ENCODE peak calls at places on chromosomes 13 and 19, in nine cellular contexts. One of them, this sample, is unnamed.

GRCh38 chr19:17001603-17002183 is 24.9 kb downstream of the CPAMD8 start:
- DNase-seq in effector CD4-positive, alpha-beta T cell: peak; percentile 58
- DNase-seq in ovary: no peak
- DNase-seq in NCI-H2029 treated with DMSO at 0.1 percent for 48 hours: no peak
- DNase-seq in nephron progenitor cell: no peak
- DNase-seq in CD8-positive, alpha-beta T cell: peak; percentile 71
- DNase-seq in NAMALWA: no peak
- DNase-seq in EL: no peak
- DNase-seq in GDM1: no peak
- DNase-seq in this sample: no peak

GRCh38 chr13:112839347-112840105 is 129.5 kb upstream of the MCF2L start:
- DNase-seq in NAMALWA: peak; percentile 20
- DNase-seq in effector CD4-positive, alpha-beta T cell: no peak
- DNase-seq in GDM1: no peak
- DNase-seq in CD8-positive, alpha-beta T cell: no peak
- DNase-seq in ovary: no peak
- DNase-seq in NCI-H2029 treated with DMSO at 0.1 percent for 48 hours: no peak
- DNase-seq in nephron progenitor cell: no peak
- DNase-seq in EL: peak; percentile 4
- DNase-seq in this sample: no peak

GRCh38 chr13:39961036-39961435 is 305.6 kb downstream of the COG6 start:
- DNase-seq in EL: peak; percentile 42
- DNase-seq in NAMALWA: no peak
- DNase-seq in ovary: no peak
- DNase-seq in CD8-positive, alpha-beta T cell: no peak
- DNase-seq in GDM1: no peak
- DNase-seq in NCI-H2029 treated with DMSO at 0.1 percent for 48 hours: no peak
- DNase-seq in effector CD4-positive, alpha-beta T cell: no peak
- DNase-seq in nephron progenitor cell: no peak
- DNase-seq in this sample: no peak

GRCh38 chr19:47755065-47755761 is 9.9 kb downstream of the NOP53 start:
- DNase-seq in ovary: no peak
- DNase-seq in CD8-positive, alpha-beta T cell: no peak
- DNase-seq in EL: no peak
- DNase-seq in nephron progenitor cell: no peak
- DNase-seq in GDM1: no peak
- DNase-seq in NCI-H2029 treated with DMSO at 0.1 percent for 48 hours: no peak
- DNase-seq in NAMALWA: no peak
- DNase-seq in effector CD4-positive, alpha-beta T cell: no peak
- DNase-seq in this sample: no peak

GRCh38 chr13:107348931-107349330 is 781.0 kb upstream of the ARGLU1 start:
- DNase-seq in ovary: no peak
- DNase-seq in effector CD4-positive, alpha-beta T cell: no peak
- DNase-seq in NAMALWA: no peak
- DNase-seq in nephron progenitor cell: no peak
- DNase-seq in EL: no peak
- DNase-seq in GDM1: no peak
- DNase-seq in NCI-H2029 treated with DMSO at 0.1 percent for 48 hours: no peak
- DNase-seq in CD8-positive, alpha-beta T cell: no peak
- DNase-seq in this sample: no peak

GRCh38 chr13:26061947-26062346 is 10.1 kb upstream of the SHISA2 start:
- DNase-seq in EL: peak; percentile 53
- DNase-seq in ovary: no peak
- DNase-seq in NCI-H2029 treated with DMSO at 0.1 percent for 48 hours: no peak
- DNase-seq in NAMALWA: no peak
- DNase-seq in CD8-positive, alpha-beta T cell: no peak
- DNase-seq in effector CD4-positive, alpha-beta T cell: no peak
- DNase-seq in GDM1: no peak
- DNase-seq in nephron progenitor cell: no peak
- DNase-seq in this sample: peak; percentile 71

GRCh38 chr13:30409911-30410704 is 12.2 kb upstream of the UBE2L5 start:
- DNase-seq in EL: peak; percentile 77
- DNase-seq in GDM1: no peak
- DNase-seq in effector CD4-positive, alpha-beta T cell: no peak
- DNase-seq in ovary: peak; percentile 48
- DNase-seq in NCI-H2029 treated with DMSO at 0.1 percent for 48 hours: no peak
- DNase-seq in NAMALWA: no peak
- DNase-seq in nephron progenitor cell: no peak
- DNase-seq in CD8-positive, alpha-beta T cell: no peak
- DNase-seq in this sample: peak; percentile 67

GRCh38 chr19:39112338-39112890 is 13.2 kb upstream of the PAK4 start:
- DNase-seq in CD8-positive, alpha-beta T cell: no peak
- DNase-seq in EL: no peak
- DNase-seq in NCI-H2029 treated with DMSO at 0.1 percent for 48 hours: no peak
- DNase-seq in effector CD4-positive, alpha-beta T cell: no peak
- DNase-seq in GDM1: no peak
- DNase-seq in NAMALWA: no peak
- DNase-seq in nephron progenitor cell: no peak
- DNase-seq in ovary: no peak
- DNase-seq in this sample: peak; percentile 88

GRCh38 chr19:7873304-7874079 is 698 bp downstream of the PRR36 start:
- DNase-seq in ovary: no peak
- DNase-seq in effector CD4-positive, alpha-beta T cell: no peak
- DNase-seq in GDM1: no peak
- DNase-seq in CD8-positive, alpha-beta T cell: no peak
- DNase-seq in EL: no peak
- DNase-seq in NCI-H2029 treated with DMSO at 0.1 percent for 48 hours: no peak
- DNase-seq in nephron progenitor cell: peak; percentile 57
- DNase-seq in NAMALWA: no peak
- DNase-seq in this sample: no peak

GRCh38 chr19:1810439-1811160 is 1.5 kb downstream of the ATP8B3 start:
- DNase-seq in GDM1: no peak
- DNase-seq in NAMALWA: no peak
- DNase-seq in nephron progenitor cell: no peak
- DNase-seq in NCI-H2029 treated with DMSO at 0.1 percent for 48 hours: no peak
- DNase-seq in ovary: no peak
- DNase-seq in EL: no peak
- DNase-seq in CD8-positive, alpha-beta T cell: no peak
- DNase-seq in effector CD4-positive, alpha-beta T cell: no peak
- DNase-seq in this sample: no peak

GRCh38 chr19:47419037-47419783 is at the start of gene MEIS3:
- DNase-seq in effector CD4-positive, alpha-beta T cell: no peak
- DNase-seq in CD8-positive, alpha-beta T cell: no peak
- DNase-seq in nephron progenitor cell: peak; percentile 60
- DNase-seq in GDM1: no peak
- DNase-seq in NAMALWA: no peak
- DNase-seq in ovary: no peak
- DNase-seq in NCI-H2029 treated with DMSO at 0.1 percent for 48 hours: no peak
- DNase-seq in EL: peak; percentile 24
- DNase-seq in this sample: no peak

GRCh38 chr19:4064551-4065260 is 2.0 kb downstream of the ZBTB7A start:
- DNase-seq in CD8-positive, alpha-beta T cell: no peak
- DNase-seq in GDM1: no peak
- DNase-seq in ovary: peak; percentile 75
- DNase-seq in NCI-H2029 treated with DMSO at 0.1 percent for 48 hours: no peak
- DNase-seq in nephron progenitor cell: peak; percentile 58
- DNase-seq in NAMALWA: peak; percentile 54
- DNase-seq in EL: peak; percentile 37
- DNase-seq in effector CD4-positive, alpha-beta T cell: peak; percentile 38
- DNase-seq in this sample: peak; percentile 59

GRCh38 chr19:42252365-42253244 is 2.3 kb downstream of the ERF start:
- DNase-seq in ovary: peak; percentile 61
- DNase-seq in CD8-positive, alpha-beta T cell: no peak
- DNase-seq in NCI-H2029 treated with DMSO at 0.1 percent for 48 hours: no peak
- DNase-seq in effector CD4-positive, alpha-beta T cell: no peak
- DNase-seq in nephron progenitor cell: no peak
- DNase-seq in GDM1: no peak
- DNase-seq in EL: peak; percentile 71
- DNase-seq in NAMALWA: no peak
- DNase-seq in this sample: no peak

GRCh38 chr13:35930665-35931631 is 200.2 kb downstream of the DCLK1 start:
- DNase-seq in nephron progenitor cell: no peak
- DNase-seq in GDM1: no peak
- DNase-seq in CD8-positive, alpha-beta T cell: no peak
- DNase-seq in NAMALWA: no peak
- DNase-seq in effector CD4-positive, alpha-beta T cell: no peak
- DNase-seq in NCI-H2029 treated with DMSO at 0.1 percent for 48 hours: no peak
- DNase-seq in ovary: no peak
- DNase-seq in EL: no peak
- DNase-seq in this sample: no peak

GRCh38 chr19:51489113-51489512 is 10.8 kb downstream of the CEACAM18 start:
- DNase-seq in ovary: no peak
- DNase-seq in effector CD4-positive, alpha-beta T cell: no peak
- DNase-seq in NCI-H2029 treated with DMSO at 0.1 percent for 48 hours: no peak
- DNase-seq in nephron progenitor cell: no peak
- DNase-seq in GDM1: no peak
- DNase-seq in EL: no peak
- DNase-seq in CD8-positive, alpha-beta T cell: no peak
- DNase-seq in NAMALWA: no peak
- DNase-seq in this sample: no peak

GRCh38 chr19:11446652-11447301 is 11.3 kb downstream of the PRKCSH start:
- DNase-seq in CD8-positive, alpha-beta T cell: no peak
- DNase-seq in nephron progenitor cell: peak; percentile 82
- DNase-seq in ovary: no peak
- DNase-seq in NCI-H2029 treated with DMSO at 0.1 percent for 48 hours: no peak
- DNase-seq in effector CD4-positive, alpha-beta T cell: peak; percentile 43
- DNase-seq in GDM1: no peak
- DNase-seq in NAMALWA: peak; percentile 61
- DNase-seq in EL: peak; percentile 38
- DNase-seq in this sample: peak; percentile 57

GRCh38 chr19:44988896-44989563 is 12.2 kb upstream of the RELB start:
- DNase-seq in EL: peak; percentile 64
- DNase-seq in nephron progenitor cell: peak; percentile 69
- DNase-seq in NCI-H2029 treated with DMSO at 0.1 percent for 48 hours: no peak
- DNase-seq in GDM1: no peak
- DNase-seq in NAMALWA: peak; percentile 87
- DNase-seq in ovary: peak; percentile 56
- DNase-seq in effector CD4-positive, alpha-beta T cell: peak; percentile 59
- DNase-seq in CD8-positive, alpha-beta T cell: peak; percentile 34
- DNase-seq in this sample: peak; percentile 60

GRCh38 chr19:1250374-1251232 is 2.2 kb downstream of the MIDN start:
- DNase-seq in EL: peak; percentile 44
- DNase-seq in GDM1: peak; percentile 31
- DNase-seq in NAMALWA: peak; percentile 63
- DNase-seq in effector CD4-positive, alpha-beta T cell: peak; percentile 55
- DNase-seq in CD8-positive, alpha-beta T cell: no peak
- DNase-seq in nephron progenitor cell: peak; percentile 82
- DNase-seq in ovary: peak; percentile 73
- DNase-seq in NCI-H2029 treated with DMSO at 0.1 percent for 48 hours: no peak
- DNase-seq in this sample: peak; percentile 51

GRCh38 chr13:50068508-50068907 is 53.3 kb downstream of the KCNRG start:
- DNase-seq in nephron progenitor cell: no peak
- DNase-seq in NCI-H2029 treated with DMSO at 0.1 percent for 48 hours: no peak
- DNase-seq in EL: no peak
- DNase-seq in CD8-positive, alpha-beta T cell: no peak
- DNase-seq in ovary: no peak
- DNase-seq in effector CD4-positive, alpha-beta T cell: no peak
- DNase-seq in NAMALWA: no peak
- DNase-seq in GDM1: no peak
- DNase-seq in this sample: no peak

GRCh38 chr19:28691683-28692082 is 521.3 kb downstream of the UQCRFS1 start:
- DNase-seq in NAMALWA: no peak
- DNase-seq in EL: no peak
- DNase-seq in CD8-positive, alpha-beta T cell: no peak
- DNase-seq in ovary: no peak
- DNase-seq in effector CD4-positive, alpha-beta T cell: no peak
- DNase-seq in GDM1: no peak
- DNase-seq in NCI-H2029 treated with DMSO at 0.1 percent for 48 hours: no peak
- DNase-seq in nephron progenitor cell: no peak
- DNase-seq in this sample: peak; percentile 25

GRCh38 chr13:83215627-83216026 is 666.6 kb downstream of the SLITRK1 start:
- DNase-seq in NCI-H2029 treated with DMSO at 0.1 percent for 48 hours: no peak
- DNase-seq in nephron progenitor cell: no peak
- DNase-seq in EL: peak; percentile 82
- DNase-seq in GDM1: no peak
- DNase-seq in CD8-positive, alpha-beta T cell: no peak
- DNase-seq in NAMALWA: no peak
- DNase-seq in ovary: no peak
- DNase-seq in effector CD4-positive, alpha-beta T cell: no peak
- DNase-seq in this sample: no peak

GRCh38 chr19:5790573-5791520 is at the start of gene DUS3L:
- DNase-seq in GDM1: peak; percentile 96
- DNase-seq in ovary: peak; percentile 95
- DNase-seq in NCI-H2029 treated with DMSO at 0.1 percent for 48 hours: peak; percentile 86
- DNase-seq in effector CD4-positive, alpha-beta T cell: peak; percentile 92
- DNase-seq in EL: peak; percentile 98
- DNase-seq in nephron progenitor cell: peak; percentile 94
- DNase-seq in NAMALWA: peak; percentile 99
- DNase-seq in CD8-positive, alpha-beta T cell: peak; percentile 91
- DNase-seq in this sample: peak; percentile 93

GRCh38 chr13:44680746-44681355 is 104.7 kb upstream of the TSC22D1 start:
- DNase-seq in NAMALWA: no peak
- DNase-seq in ovary: no peak
- DNase-seq in GDM1: no peak
- DNase-seq in NCI-H2029 treated with DMSO at 0.1 percent for 48 hours: no peak
- DNase-seq in CD8-positive, alpha-beta T cell: no peak
- DNase-seq in nephron progenitor cell: no peak
- DNase-seq in effector CD4-positive, alpha-beta T cell: no peak
- DNase-seq in EL: no peak
- DNase-seq in this sample: no peak

GRCh38 chr19:35213678-35214632 is 14.6 kb downstream of the FAM187B start:
- DNase-seq in GDM1: peak; percentile 77
- DNase-seq in CD8-positive, alpha-beta T cell: peak; percentile 60
- DNase-seq in EL: peak; percentile 73
- DNase-seq in nephron progenitor cell: no peak
- DNase-seq in ovary: peak; percentile 27
- DNase-seq in effector CD4-positive, alpha-beta T cell: peak; percentile 84
- DNase-seq in NAMALWA: peak; percentile 98
- DNase-seq in NCI-H2029 treated with DMSO at 0.1 percent for 48 hours: peak; percentile 83
- DNase-seq in this sample: peak; percentile 26

GRCh38 chr13:76848596-76848995 is 37.6 kb downstream of the KCTD12 start:
- DNase-seq in effector CD4-positive, alpha-beta T cell: no peak
- DNase-seq in EL: no peak
- DNase-seq in CD8-positive, alpha-beta T cell: no peak
- DNase-seq in nephron progenitor cell: no peak
- DNase-seq in NCI-H2029 treated with DMSO at 0.1 percent for 48 hours: no peak
- DNase-seq in NAMALWA: no peak
- DNase-seq in GDM1: no peak
- DNase-seq in ovary: no peak
- DNase-seq in this sample: peak; percentile 36

GRCh38 chr13:113297370-113297871 is 382 bp downstream of the LAMP1 start:
- DNase-seq in NAMALWA: peak; percentile 64
- DNase-seq in EL: peak; percentile 24
- DNase-seq in CD8-positive, alpha-beta T cell: peak; percentile 18
- DNase-seq in GDM1: no peak
- DNase-seq in effector CD4-positive, alpha-beta T cell: peak; percentile 39
- DNase-seq in ovary: no peak
- DNase-seq in nephron progenitor cell: no peak
- DNase-seq in NCI-H2029 treated with DMSO at 0.1 percent for 48 hours: no peak
- DNase-seq in this sample: no peak

GRCh38 chr13:84774111-84774510 is 891.8 kb upstream of the SLITRK1 start:
- DNase-seq in EL: no peak
- DNase-seq in NCI-H2029 treated with DMSO at 0.1 percent for 48 hours: no peak
- DNase-seq in GDM1: no peak
- DNase-seq in effector CD4-positive, alpha-beta T cell: no peak
- DNase-seq in CD8-positive, alpha-beta T cell: no peak
- DNase-seq in nephron progenitor cell: no peak
- DNase-seq in NAMALWA: no peak
- DNase-seq in ovary: no peak
- DNase-seq in this sample: no peak

GRCh38 chr19:6238643-6239281 is 41.0 kb downstream of the MLLT1 start:
- DNase-seq in GDM1: no peak
- DNase-seq in NAMALWA: no peak
- DNase-seq in NCI-H2029 treated with DMSO at 0.1 percent for 48 hours: peak; percentile 36
- DNase-seq in EL: no peak
- DNase-seq in CD8-positive, alpha-beta T cell: no peak
- DNase-seq in ovary: peak; percentile 65
- DNase-seq in effector CD4-positive, alpha-beta T cell: no peak
- DNase-seq in nephron progenitor cell: no peak
- DNase-seq in this sample: peak; percentile 28

GRCh38 chr19:1066251-1066747 is 668 bp upstream of the ARHGAP45 start:
- DNase-seq in CD8-positive, alpha-beta T cell: no peak
- DNase-seq in NCI-H2029 treated with DMSO at 0.1 percent for 48 hours: no peak
- DNase-seq in GDM1: no peak
- DNase-seq in effector CD4-positive, alpha-beta T cell: no peak
- DNase-seq in ovary: no peak
- DNase-seq in NAMALWA: no peak
- DNase-seq in nephron progenitor cell: peak; percentile 44
- DNase-seq in EL: no peak
- DNase-seq in this sample: no peak

GRCh38 chr19:55809381-55810058 is 22.3 kb downstream of the NLRP11 start:
- DNase-seq in ovary: peak; percentile 47
- DNase-seq in NAMALWA: peak; percentile 93
- DNase-seq in effector CD4-positive, alpha-beta T cell: no peak
- DNase-seq in nephron progenitor cell: peak; percentile 8
- DNase-seq in NCI-H2029 treated with DMSO at 0.1 percent for 48 hours: peak; percentile 63
- DNase-seq in CD8-positive, alpha-beta T cell: no peak
- DNase-seq in GDM1: peak; percentile 47
- DNase-seq in EL: peak; percentile 68
- DNase-seq in this sample: peak; percentile 72

GRCh38 chr13:108549989-108550388 is 79.4 kb upstream of the MYO16 start:
- DNase-seq in NAMALWA: no peak
- DNase-seq in ovary: no peak
- DNase-seq in EL: no peak
- DNase-seq in CD8-positive, alpha-beta T cell: no peak
- DNase-seq in NCI-H2029 treated with DMSO at 0.1 percent for 48 hours: no peak
- DNase-seq in nephron progenitor cell: no peak
- DNase-seq in effector CD4-positive, alpha-beta T cell: no peak
- DNase-seq in GDM1: no peak
- DNase-seq in this sample: no peak

This sample was measured in MG63.